ENCODE peak calls at places on chromosome 5, in four cellular contexts. L, W, C and P are unnamed samples.

GRCh38 chr5:125342938-125343401 is 596.5 kb upstream of the ZNF608 start:
- DNase-seq in L (peak), C (peak), W (no peak), P (no peak)

GRCh38 chr5:76337949-76338589 is 65.0 kb upstream of the IQGAP2 start:
- DNase-seq in C (peak), W (peak), L (peak), P (no peak)

GRCh38 chr5:173602423-173602822 is 14.0 kb downstream of the BOD1 start:
- DNase-seq in L (peak), W (no peak), C (peak), P (peak)

GRCh38 chr5:181063514-181063913 is 23.4 kb downstream of the BTNL9 start:
- DNase-seq in W (no peak), L (no peak), C (no peak), P (no peak)

GRCh38 chr5:158431369-158432029 is 572.6 kb upstream of the CLINT1 start:
- DNase-seq in W (no peak), L (no peak), C (no peak), P (peak)

GRCh38 chr5:139277171-139277570 is 16.4 kb upstream of the MATR3 start:
- DNase-seq in C (no peak), W (no peak), L (no peak), P (no peak)

GRCh38 chr5:6676702-6677101 is 36.5 kb upstream of the TENT4A start:
- DNase-seq in C (no peak), W (peak), L (peak), P (no peak)

GRCh38 chr5:125611541-125611940 is 811.7 kb upstream of the GRAMD2B start:
- DNase-seq in L (no peak), W (no peak), C (no peak), P (no peak)

GRCh38 chr5:177070536-177071191 is 16.1 kb upstream of the FGFR4 start:
- DNase-seq in C (no peak), W (no peak), L (no peak), P (no peak)

GRCh38 chr5:29079771-29080170 is 2041.4 kb upstream of the CDH9 start:
- DNase-seq in C (no peak), L (no peak), W (no peak), P (no peak)

GRCh38 chr5:132807163-132807838 is 5.8 kb upstream of the SOWAHA start:
- DNase-seq in L (no peak), W (no peak), C (no peak), P (no peak)

GRCh38 chr5:170632985-170633234 is 129.1 kb downstream of the KCNIP1 start:
- DNase-seq in L (no peak), W (peak), C (no peak), P (no peak)

GRCh38 chr5:43601454-43602260 is 1.3 kb upstream of the NNT start:
- DNase-seq in C (peak), L (peak), W (peak), P (no peak)

GRCh38 chr5:175082346-175082745 is 358.0 kb downstream of the MSX2 start:
- DNase-seq in C (no peak), L (no peak), W (no peak), P (no peak)

GRCh38 chr5:162842725-162843124 is 594.7 kb upstream of the CCNG1 start:
- DNase-seq in W (no peak), L (no peak), C (no peak), P (no peak)

GRCh38 chr5:39231705-39232525 is 12.6 kb upstream of the FYB1 start:
- DNase-seq in L (no peak), W (peak), C (peak), P (no peak)

GRCh38 chr5:92944903-92945629 is 636.0 kb downstream of the NR2F1-AS1 start:
- DNase-seq in W (no peak), C (peak), L (peak), P (peak)

GRCh38 chr5:14702238-14702839 is 37.8 kb downstream of the OTULIN start:
- DNase-seq in W (peak), L (no peak), C (no peak), P (no peak)

GRCh38 chr5:83077662-83078261 is 415 bp downstream of the XRCC4 start:
- DNase-seq in W (peak), C (peak), L (no peak), P (no peak)

GRCh38 chr5:107542831-107543231 is 127.9 kb downstream of the EFNA5 start:
- DNase-seq in W (peak), L (no peak), C (peak), P (peak)

GRCh38 chr5:120806132-120806531 is 342.0 kb downstream of the PRR16 start:
- DNase-seq in W (no peak), L (peak), C (peak), P (peak)

GRCh38 chr5:120808135-120808534 is 344.0 kb downstream of the PRR16 start:
- DNase-seq in W (no peak), C (no peak), L (no peak), P (no peak)

GRCh38 chr5:120808606-120809005 is 344.5 kb downstream of the PRR16 start:
- DNase-seq in W (no peak), C (peak), L (no peak), P (no peak)

DNA sequence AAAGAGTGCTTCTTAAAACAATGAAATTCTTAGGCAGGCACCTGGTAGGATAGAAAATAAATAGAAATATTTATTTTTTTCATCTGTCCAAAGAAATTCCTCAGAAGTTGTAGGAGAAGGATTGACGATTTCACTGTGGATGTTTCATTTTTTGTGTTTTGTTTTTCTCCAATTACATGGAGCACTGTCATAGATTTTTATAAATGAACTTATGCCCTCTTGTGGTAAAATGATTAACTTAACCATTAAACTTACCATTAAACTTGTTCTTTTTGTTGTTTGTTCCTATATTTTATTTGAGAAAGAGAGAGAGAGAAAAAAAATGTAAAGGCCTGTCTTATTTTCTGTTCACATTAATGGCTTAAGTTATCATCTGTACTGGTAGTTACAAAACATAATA is 339.2 kb downstream of the PRR16 start:
- DNase-seq in C (no peak), W (no peak), L (peak), P (no peak)
- TF ChIP-seq CTCF in C (no peak), W (peak), L (peak), P (peak)

DNA sequence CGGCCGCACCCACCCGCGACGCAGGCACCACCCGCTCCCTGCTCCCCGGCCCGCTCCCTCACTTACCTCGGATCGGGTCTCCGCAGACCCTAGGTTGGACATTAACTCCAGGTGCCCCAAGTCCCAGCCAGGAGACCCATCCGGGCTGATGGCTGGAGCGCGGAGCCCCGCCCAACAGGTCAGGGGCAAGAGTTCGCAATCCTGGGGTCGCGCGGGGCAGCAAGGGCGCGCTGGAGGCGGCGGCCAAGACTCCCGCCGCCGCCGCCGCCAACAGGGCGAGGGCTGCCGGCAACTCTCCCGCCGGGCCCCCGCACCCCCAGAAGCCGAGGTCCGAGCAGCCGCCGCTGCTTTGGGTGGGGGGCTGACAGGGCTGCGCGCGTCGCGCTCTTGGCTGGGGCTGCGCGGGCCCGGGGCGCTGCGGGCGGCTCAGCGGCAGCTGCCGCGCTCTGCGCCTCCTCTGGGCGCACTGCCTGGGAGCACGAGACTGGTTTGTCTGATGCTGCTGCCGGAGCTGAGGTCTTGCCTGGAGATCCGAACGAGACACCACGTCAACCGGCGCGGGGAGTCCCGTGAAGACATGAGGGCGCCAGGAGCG is 303 bp downstream of the GDNF start:
- DNase-seq in L (peak), C (peak), W (peak), P (no peak)
- TF ChIP-seq CTCF in L (no peak), C (no peak), W (no peak), P (no peak)

GRCh38 chr5:73945505-73945904 is 319.5 kb downstream of the ARHGEF28 start:
- DNase-seq in L (no peak), W (no peak), C (no peak), P (no peak)
- TF ChIP-seq CTCF in L (peak), W (peak), C (peak), P (peak)

GRCh38 chr5:141512390-141513020 is 23.6 kb downstream of the PCDHGC5 start:
- DNase-seq in C (peak), W (peak), L (peak), P (no peak)
- TF ChIP-seq CTCF in C (peak), W (no peak), L (peak), P (peak)

DNA sequence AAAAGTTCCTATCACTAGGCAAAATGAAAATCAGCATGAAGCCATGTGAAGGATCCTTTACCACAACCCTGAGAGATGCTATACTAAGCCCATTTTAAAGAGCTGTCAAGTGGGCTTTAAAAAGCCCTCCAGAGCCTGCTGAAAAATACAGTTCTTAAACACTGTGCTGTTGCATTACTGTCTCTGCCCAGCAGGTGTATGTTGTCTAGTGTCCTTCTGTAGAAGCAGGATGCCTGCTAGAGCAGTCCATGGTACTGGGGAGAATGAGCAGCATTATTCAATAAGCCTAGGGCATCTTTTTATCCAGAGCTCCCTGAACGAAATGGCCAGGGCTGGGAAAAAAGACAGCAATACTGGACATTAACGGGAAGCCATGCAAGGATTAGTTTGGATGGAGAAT is 126.2 kb upstream of the PLCXD3 start:
- DNase-seq in W (no peak), C (peak), L (peak), P (no peak)
- TF ChIP-seq CTCF in W (no peak), C (peak), L (peak), P (peak)

DNA sequence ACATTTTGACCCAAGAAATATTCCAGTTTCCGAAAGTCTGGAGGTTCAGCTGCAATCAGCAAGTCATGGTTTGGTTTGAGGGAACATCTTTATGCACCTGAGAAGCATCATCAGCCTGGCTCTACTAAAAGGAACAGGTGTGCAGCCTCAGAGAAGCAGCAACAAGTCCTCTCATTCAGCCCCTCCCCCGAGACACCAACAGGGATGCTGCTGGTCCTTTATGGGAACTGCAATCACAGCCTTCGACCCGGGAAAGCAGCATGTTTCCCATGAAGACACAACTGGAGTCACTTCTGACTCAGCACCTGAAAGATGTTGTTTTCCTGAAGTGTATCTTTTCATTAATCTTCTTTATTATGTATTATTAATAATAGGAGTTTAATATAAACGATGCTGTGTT is 15.5 kb upstream of the NREP start:
- DNase-seq in W (no peak), L (peak), C (no peak), P (no peak)
- TF ChIP-seq CTCF in W (no peak), L (no peak), C (peak), P (no peak)

DNA sequence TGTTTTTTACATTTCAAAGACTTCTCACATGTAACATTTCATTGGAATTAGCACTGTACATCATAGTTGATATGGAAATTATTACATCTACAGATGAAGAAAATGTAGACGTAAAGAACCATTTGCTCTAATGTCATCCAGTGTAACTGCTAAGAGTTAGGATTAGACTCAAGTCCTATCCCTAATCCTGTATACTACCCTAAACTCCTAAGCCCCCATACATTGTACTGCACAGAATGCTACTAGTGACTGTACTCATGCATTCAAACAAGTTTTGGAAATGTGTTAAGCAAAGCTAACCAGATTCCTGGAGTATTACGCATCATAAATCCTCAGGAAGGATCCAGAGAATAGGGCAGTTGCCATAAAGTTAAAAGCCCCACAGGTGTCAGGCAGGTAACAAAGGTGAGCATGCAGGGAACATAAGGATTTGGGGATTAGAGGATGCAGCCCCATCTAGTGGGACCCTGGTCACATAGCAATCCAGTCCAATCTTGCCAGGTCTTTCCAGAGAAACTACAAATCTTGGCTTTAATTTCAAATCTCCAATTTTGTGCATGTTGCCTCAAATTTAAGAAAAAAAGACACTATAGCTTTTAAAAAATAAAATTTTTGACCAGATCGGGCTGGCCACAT is 32.0 kb downstream of the HAVCR1 start:
- DNase-seq in W (peak), L (no peak), C (no peak), P (no peak)
- TF ChIP-seq CTCF in W (peak), L (peak), C (peak), P (peak)

DNA sequence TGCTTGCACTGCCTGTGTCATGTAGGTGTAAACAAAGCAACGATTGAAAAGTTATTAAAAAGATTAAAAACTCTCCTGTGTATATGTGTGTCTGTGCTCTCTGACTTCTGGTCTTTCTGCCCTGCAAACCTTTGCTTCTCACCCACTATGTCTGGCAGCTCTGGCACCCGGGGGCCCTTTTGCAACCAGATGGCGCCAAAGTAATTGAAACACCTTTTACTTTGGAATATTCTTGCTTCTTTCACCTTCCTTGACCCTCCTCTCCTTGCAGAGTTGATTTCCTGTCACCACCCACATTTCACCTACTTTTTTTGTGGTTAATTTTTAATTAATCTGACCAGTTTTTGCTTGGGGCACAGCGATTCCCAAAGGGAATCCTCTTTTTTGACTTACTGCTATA is 275.5 kb downstream of the ARHGEF28 start:
- DNase-seq in L (no peak), W (peak), C (no peak), P (no peak)
- TF ChIP-seq CTCF in L (peak), W (peak), C (peak), P (no peak)

GRCh38 chr5:33936004-33936380 is 194 bp upstream of the RXFP3 start:
- DNase-seq in L (peak), C (peak), W (peak), P (peak)
- TF ChIP-seq CTCF in L (peak), C (peak), W (no peak), P (no peak)

GRCh38 chr5:118596255-118596654 is 392.1 kb downstream of the DTWD2 start:
- DNase-seq in C (no peak), L (no peak), W (no peak), P (no peak)

GRCh38 chr5:118590806-118591205 is 397.5 kb downstream of the DTWD2 start:
- DNase-seq in C (no peak), W (no peak), L (no peak), P (no peak)

GRCh38 chr5:118597448-118597847 is 390.9 kb downstream of the DTWD2 start:
- DNase-seq in L (no peak), C (no peak), W (no peak), P (no peak)

GRCh38 chr5:118592234-118592633 is 396.1 kb downstream of the DTWD2 start:
- DNase-seq in W (no peak), C (no peak), L (no peak), P (no peak)

DNA sequence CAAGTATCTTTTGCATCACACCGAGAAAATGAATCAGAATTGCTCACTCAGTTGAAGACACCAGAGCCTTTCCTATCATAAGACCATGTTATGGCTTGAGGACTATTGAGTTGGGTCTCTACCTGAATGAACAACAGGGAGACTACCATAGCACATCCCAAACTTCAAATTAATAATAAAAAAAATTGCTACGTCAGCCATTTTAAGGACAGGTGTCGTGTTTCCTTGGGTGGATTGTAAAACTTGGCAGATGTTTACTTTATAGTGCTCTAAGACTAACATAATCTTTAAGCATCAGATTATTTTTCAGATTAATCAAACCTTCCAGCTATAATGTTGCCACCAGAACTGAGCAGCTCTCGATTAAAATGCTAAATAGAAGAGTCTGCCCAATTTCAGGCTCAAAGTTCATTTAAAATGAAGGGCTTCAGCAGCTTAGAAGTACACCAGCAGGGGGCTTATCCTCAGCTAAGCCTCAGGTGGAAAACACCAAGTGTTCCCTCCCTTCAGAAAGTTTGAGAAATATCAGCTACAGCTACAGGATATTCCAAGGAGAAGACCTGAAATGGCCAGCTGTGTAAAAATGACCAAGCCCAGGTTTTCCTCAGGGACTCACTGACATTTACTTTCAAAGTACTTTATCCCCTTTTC is 395.5 kb downstream of the DTWD2 start:
- DNase-seq in C (no peak), L (no peak), W (no peak), P (no peak)
- TF ChIP-seq CTCF in C (peak), L (peak), W (no peak), P (peak)